ENCODE peak calls at places on chromosomes 7 and 10, in eight cellular contexts. One of them, this sample, is unnamed.

GRCh38 chr10:56466005-56466404 is 104.9 kb upstream of the ZWINT start:
- DNase-seq in BJ: no peak
- DNase-seq in breast epithelium: no peak
- DNase-seq in AG04449: no peak
- DNase-seq in neural crest cell: no peak
- DNase-seq in SK-N-SH: no peak
- DNase-seq in uterus: no peak
- DNase-seq in AG09319: no peak
- DNase-seq in this sample: no peak

GRCh38 chr7:35702541-35702940 is 7.6 kb upstream of the HERPUD2 start:
- DNase-seq in uterus: no peak
- DNase-seq in BJ: no peak
- DNase-seq in breast epithelium: no peak
- DNase-seq in SK-N-SH: no peak
- DNase-seq in AG04449: no peak
- DNase-seq in AG09319: no peak
- DNase-seq in neural crest cell: no peak
- DNase-seq in this sample: no peak

GRCh38 chr7:120079022-120079421 is 194.0 kb upstream of the KCND2 start:
- DNase-seq in BJ: no peak
- DNase-seq in AG09319: no peak
- DNase-seq in neural crest cell: no peak
- DNase-seq in AG04449: no peak
- DNase-seq in uterus: no peak
- DNase-seq in SK-N-SH: no peak
- DNase-seq in breast epithelium: no peak
- DNase-seq in this sample: no peak

GRCh38 chr7:77425151-77426051 is 9.3 kb upstream of the GSAP start:
- DNase-seq in neural crest cell: peak; percentile 18
- DNase-seq in breast epithelium: no peak
- DNase-seq in SK-N-SH: peak; percentile 43
- DNase-seq in AG04449: no peak
- DNase-seq in uterus: no peak
- DNase-seq in AG09319: no peak
- DNase-seq in BJ: peak; percentile 14
- DNase-seq in this sample: peak; percentile 53

GRCh38 chr7:133591704-133592340 is 338.9 kb downstream of the EXOC4 start:
- DNase-seq in neural crest cell: no peak
- DNase-seq in AG09319: no peak
- DNase-seq in BJ: no peak
- DNase-seq in SK-N-SH: no peak
- DNase-seq in AG04449: no peak
- DNase-seq in uterus: no peak
- DNase-seq in breast epithelium: no peak
- DNase-seq in this sample: no peak

GRCh38 chr10:131090761-131091661 is 220.5 kb downstream of the TCERG1L start:
- DNase-seq in AG09319: no peak
- DNase-seq in AG04449: no peak
- DNase-seq in BJ: no peak
- DNase-seq in neural crest cell: no peak
- DNase-seq in uterus: no peak
- DNase-seq in SK-N-SH: no peak
- DNase-seq in breast epithelium: no peak
- DNase-seq in this sample: no peak

GRCh38 chr10:129056734-129057689 is 410.0 kb upstream of the MGMT start:
- DNase-seq in breast epithelium: no peak
- DNase-seq in uterus: no peak
- DNase-seq in AG04449: no peak
- DNase-seq in AG09319: no peak
- DNase-seq in neural crest cell: no peak
- DNase-seq in BJ: no peak
- DNase-seq in SK-N-SH: no peak
- DNase-seq in this sample: no peak

GRCh38 chr10:96090463-96090800 is 39.7 kb upstream of the ZNF518A start:
- DNase-seq in SK-N-SH: no peak
- DNase-seq in AG09319: no peak
- DNase-seq in AG04449: no peak
- DNase-seq in uterus: no peak
- DNase-seq in BJ: no peak
- DNase-seq in breast epithelium: no peak
- DNase-seq in neural crest cell: no peak
- DNase-seq in this sample: no peak

GRCh38 chr7:35420657-35421056 is 166.8 kb upstream of the TBX20 start:
- DNase-seq in uterus: no peak
- DNase-seq in SK-N-SH: no peak
- DNase-seq in AG04449: no peak
- DNase-seq in breast epithelium: no peak
- DNase-seq in AG09319: no peak
- DNase-seq in BJ: no peak
- DNase-seq in neural crest cell: no peak
- DNase-seq in this sample: no peak

GRCh38 chr10:22849077-22849810 is 78.6 kb upstream of the ARMC3 start:
- DNase-seq in AG09319: no peak
- DNase-seq in BJ: no peak
- DNase-seq in uterus: peak; percentile 45
- DNase-seq in neural crest cell: peak; percentile 19
- DNase-seq in AG04449: no peak
- DNase-seq in SK-N-SH: no peak
- DNase-seq in breast epithelium: peak; percentile 68
- DNase-seq in this sample: no peak

GRCh38 chr10:112912441-112912911 is 37.6 kb upstream of the TCF7L2 start:
- DNase-seq in AG09319: no peak
- DNase-seq in BJ: no peak
- DNase-seq in uterus: peak; percentile 53
- DNase-seq in AG04449: no peak
- DNase-seq in neural crest cell: no peak
- DNase-seq in SK-N-SH: no peak
- DNase-seq in breast epithelium: no peak
- DNase-seq in this sample: no peak

GRCh38 chr7:134504660-134505164 is 22.7 kb upstream of the AKR1B10 start:
- DNase-seq in AG09319: no peak
- DNase-seq in neural crest cell: no peak
- DNase-seq in AG04449: no peak
- DNase-seq in breast epithelium: no peak
- DNase-seq in SK-N-SH: no peak
- DNase-seq in BJ: no peak
- DNase-seq in uterus: no peak
- DNase-seq in this sample: no peak

GRCh38 chr7:100102950-100103840 is 1.8 kb downstream of the AP4M1 start:
- DNase-seq in uterus: no peak
- DNase-seq in breast epithelium: no peak
- DNase-seq in AG04449: no peak
- DNase-seq in BJ: peak; percentile 42
- DNase-seq in neural crest cell: no peak
- DNase-seq in AG09319: no peak
- DNase-seq in SK-N-SH: peak; percentile 29
- DNase-seq in this sample: peak; percentile 87

GRCh38 chr10:36116751-36117150 is 474.7 kb upstream of the FZD8 start:
- DNase-seq in breast epithelium: no peak
- DNase-seq in AG04449: no peak
- DNase-seq in BJ: no peak
- DNase-seq in neural crest cell: no peak
- DNase-seq in AG09319: no peak
- DNase-seq in SK-N-SH: no peak
- DNase-seq in uterus: no peak
- DNase-seq in this sample: no peak

GRCh38 chr7:111409714-111410422 is 152.4 kb downstream of the IMMP2L start:
- DNase-seq in AG09319: no peak
- DNase-seq in uterus: no peak
- DNase-seq in breast epithelium: no peak
- DNase-seq in BJ: no peak
- DNase-seq in SK-N-SH: no peak
- DNase-seq in neural crest cell: no peak
- DNase-seq in AG04449: peak; percentile 73
- DNase-seq in this sample: no peak

GRCh38 chr10:130014734-130015695 is 50.9 kb upstream of the EBF3 start:
- DNase-seq in BJ: no peak
- DNase-seq in neural crest cell: no peak
- DNase-seq in AG09319: no peak
- DNase-seq in SK-N-SH: no peak
- DNase-seq in breast epithelium: no peak
- DNase-seq in AG04449: no peak
- DNase-seq in uterus: no peak
- DNase-seq in this sample: no peak

GRCh38 chr10:103812431-103812830 is 42.9 kb downstream of the SH3PXD2A start:
- DNase-seq in neural crest cell: no peak
- DNase-seq in AG09319: no peak
- DNase-seq in SK-N-SH: no peak
- DNase-seq in uterus: no peak
- DNase-seq in breast epithelium: no peak
- DNase-seq in BJ: no peak
- DNase-seq in AG04449: no peak
- DNase-seq in this sample: no peak

GRCh38 chr10:208616-209015 is 73.4 kb downstream of the ZMYND11 start:
- DNase-seq in neural crest cell: no peak
- DNase-seq in uterus: no peak
- DNase-seq in AG09319: no peak
- DNase-seq in BJ: no peak
- DNase-seq in AG04449: no peak
- DNase-seq in breast epithelium: no peak
- DNase-seq in SK-N-SH: no peak
- DNase-seq in this sample: no peak

GRCh38 chr10:75111367-75111905 is at the start of gene SAMD8:
- DNase-seq in AG04449: peak; percentile 71
- DNase-seq in uterus: peak; percentile 96
- DNase-seq in breast epithelium: peak; percentile 97
- DNase-seq in SK-N-SH: peak; percentile 99
- DNase-seq in AG09319: peak; percentile 92
- DNase-seq in neural crest cell: peak; percentile 94
- DNase-seq in BJ: peak; percentile 78
- DNase-seq in this sample: peak; percentile 88
- TF ChIP-seq CTCF in AG04449: no peak
- TF ChIP-seq CTCF in uterus: peak; percentile 69
- TF ChIP-seq CTCF in breast epithelium: peak; percentile 40
- TF ChIP-seq CTCF in SK-N-SH: no peak
- TF ChIP-seq CTCF in AG09319: peak; percentile 1
- TF ChIP-seq CTCF in neural crest cell: peak; percentile 48
- TF ChIP-seq CTCF in BJ: peak; percentile 27
- TF ChIP-seq CTCF in this sample: peak; percentile 20

DNA sequence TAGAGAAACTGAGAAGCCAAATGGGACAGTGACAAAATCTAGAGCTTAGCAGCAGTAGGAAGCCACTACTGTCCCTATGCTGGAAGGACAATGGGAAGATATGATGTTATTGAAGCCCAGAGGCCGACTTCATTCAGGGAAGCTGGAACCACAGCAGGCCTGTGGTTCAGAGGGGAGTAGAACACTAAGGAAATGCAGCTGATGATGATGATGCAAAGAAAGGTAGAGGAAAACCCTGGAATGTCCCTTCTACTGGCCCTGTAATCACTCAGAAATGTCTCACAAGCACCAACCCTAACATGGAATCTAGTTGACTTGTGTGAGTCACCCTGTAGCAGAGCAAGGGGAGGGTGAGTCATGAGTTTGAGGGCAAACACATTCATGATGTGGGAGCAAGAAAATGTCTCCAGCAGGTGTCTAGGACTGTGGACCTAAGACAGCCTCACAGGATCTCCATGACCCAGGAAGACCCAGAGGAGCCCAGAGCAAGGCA is 37.1 kb upstream of the LRRC17 start:
- DNase-seq in uterus: no peak
- DNase-seq in breast epithelium: no peak
- DNase-seq in AG09319: peak; percentile 80
- DNase-seq in SK-N-SH: no peak
- DNase-seq in AG04449: peak; percentile 98
- DNase-seq in neural crest cell: no peak
- DNase-seq in BJ: peak; percentile 96
- DNase-seq in this sample: peak; percentile 96
- TF ChIP-seq CTCF in uterus: no peak
- TF ChIP-seq CTCF in breast epithelium: no peak
- TF ChIP-seq CTCF in AG09319: no peak
- TF ChIP-seq CTCF in SK-N-SH: peak; percentile 35
- TF ChIP-seq CTCF in AG04449: peak; percentile 2
- TF ChIP-seq CTCF in neural crest cell: no peak
- TF ChIP-seq CTCF in BJ: peak; percentile 10
- TF ChIP-seq CTCF in this sample: peak; percentile 6

GRCh38 chr10:25811141-25811685 is 122.8 kb upstream of the MYO3A start:
- DNase-seq in AG09319: no peak
- DNase-seq in uterus: no peak
- DNase-seq in SK-N-SH: no peak
- DNase-seq in BJ: no peak
- DNase-seq in neural crest cell: no peak
- DNase-seq in AG04449: no peak
- DNase-seq in breast epithelium: no peak
- DNase-seq in this sample: no peak

GRCh38 chr10:25804505-25804904 is 129.5 kb upstream of the MYO3A start:
- DNase-seq in BJ: no peak
- DNase-seq in neural crest cell: no peak
- DNase-seq in SK-N-SH: no peak
- DNase-seq in AG04449: no peak
- DNase-seq in AG09319: no peak
- DNase-seq in uterus: no peak
- DNase-seq in breast epithelium: no peak
- DNase-seq in this sample: no peak

GRCh38 chr10:25808372-25808771 is 125.7 kb upstream of the MYO3A start:
- DNase-seq in AG09319: no peak
- DNase-seq in neural crest cell: no peak
- DNase-seq in BJ: no peak
- DNase-seq in AG04449: no peak
- DNase-seq in uterus: no peak
- DNase-seq in breast epithelium: no peak
- DNase-seq in SK-N-SH: no peak
- DNase-seq in this sample: no peak

GRCh38 chr10:25805986-25806385 is 128.0 kb upstream of the MYO3A start:
- DNase-seq in SK-N-SH: no peak
- DNase-seq in AG04449: no peak
- DNase-seq in breast epithelium: no peak
- DNase-seq in uterus: no peak
- DNase-seq in AG09319: no peak
- DNase-seq in neural crest cell: no peak
- DNase-seq in BJ: no peak
- DNase-seq in this sample: no peak
- TF ChIP-seq CTCF in SK-N-SH: no peak
- TF ChIP-seq CTCF in AG04449: no peak
- TF ChIP-seq CTCF in breast epithelium: no peak
- TF ChIP-seq CTCF in uterus: no peak
- TF ChIP-seq CTCF in AG09319: no peak
- TF ChIP-seq CTCF in neural crest cell: no peak
- TF ChIP-seq CTCF in BJ: no peak
- TF ChIP-seq CTCF in this sample: no peak

DNA sequence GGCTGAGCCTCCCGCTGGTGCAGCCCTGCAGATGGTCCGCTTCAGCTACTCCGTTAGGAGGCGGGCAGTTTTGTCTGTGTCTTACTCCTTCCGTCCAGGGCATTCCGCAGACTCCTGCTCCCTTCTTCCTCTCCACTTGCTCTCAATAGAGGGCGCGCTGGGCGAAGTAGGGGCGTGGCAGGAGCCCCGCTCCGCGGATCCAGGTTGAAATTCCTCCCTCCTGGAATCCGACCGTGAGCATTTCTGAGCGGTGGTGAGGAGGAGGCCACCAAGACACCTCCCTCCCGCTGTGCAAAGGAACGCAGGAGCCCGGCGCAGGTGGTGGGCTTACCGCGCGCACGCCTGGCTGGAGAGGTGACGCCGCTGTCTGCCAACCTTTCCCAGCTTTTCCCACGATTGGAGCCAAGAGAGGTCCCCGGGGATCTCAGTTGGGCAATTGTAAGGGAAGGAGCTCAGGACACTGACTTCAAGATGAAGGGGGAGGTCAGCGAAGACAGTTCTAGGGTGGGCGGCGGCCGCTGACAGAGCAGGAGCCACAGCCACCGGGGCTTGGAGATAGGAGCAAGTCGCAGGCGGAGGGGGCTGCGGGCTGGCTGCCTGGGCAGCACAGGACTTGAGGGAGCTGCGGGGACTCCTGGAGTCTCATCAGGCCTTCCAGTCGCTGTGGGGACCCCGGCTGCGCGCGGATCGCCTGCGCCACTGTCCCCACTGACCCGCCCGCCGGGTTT is 1011.3 kb downstream of the XPNPEP1 start:
- DNase-seq in AG04449: no peak
- DNase-seq in neural crest cell: peak; percentile 71
- DNase-seq in SK-N-SH: peak; percentile 72
- DNase-seq in AG09319: no peak
- DNase-seq in uterus: peak; percentile 73
- DNase-seq in BJ: no peak
- DNase-seq in breast epithelium: peak; percentile 61
- DNase-seq in this sample: peak; percentile 38
- TF ChIP-seq CTCF in AG04449: peak; percentile 65
- TF ChIP-seq CTCF in neural crest cell: peak; percentile 69
- TF ChIP-seq CTCF in SK-N-SH: peak; percentile 79
- TF ChIP-seq CTCF in AG09319: peak; percentile 28
- TF ChIP-seq CTCF in uterus: peak; percentile 23
- TF ChIP-seq CTCF in BJ: peak; percentile 81
- TF ChIP-seq CTCF in breast epithelium: no peak
- TF ChIP-seq CTCF in this sample: peak; percentile 84

This sample was measured in astrocyte of the cerebellum.